ENCODE peak calls at places on chromosomes 3 and 15, in nine cellular contexts. One of them, this sample, is unnamed. For H3K27me3, the result is how much of the 10 kb centered on the place peaks cover.

GRCh38 chr3:114178770-114179368 is at the start of gene DRD3:
- DNase-seq in endothelial cell of umbilical vein: peak
- DNase-seq in heart right ventricle: no peak
- DNase-seq in pancreas: no peak
- DNase-seq in esophagus squamous epithelium: no peak
- DNase-seq in adipocyte: peak
- DNase-seq in uterus: no peak
- DNase-seq in AG04450: peak
- DNase-seq in WERI-Rb-1: no peak
- DNase-seq in this sample: no peak

GRCh38 chr3:23945903-23946751 is 1.0 kb downstream of the NR1D2 start:
- DNase-seq in WERI-Rb-1: peak
- DNase-seq in heart right ventricle: peak
- DNase-seq in adipocyte: peak
- DNase-seq in AG04450: peak
- DNase-seq in pancreas: peak
- DNase-seq in uterus: peak
- DNase-seq in endothelial cell of umbilical vein: peak
- DNase-seq in esophagus squamous epithelium: peak
- DNase-seq in this sample: peak

GRCh38 chr3:184314363-184314699 is at the start of gene EIF4G1:
- DNase-seq in heart right ventricle: peak
- DNase-seq in WERI-Rb-1: peak
- DNase-seq in adipocyte: peak
- DNase-seq in uterus: peak
- DNase-seq in endothelial cell of umbilical vein: peak
- DNase-seq in pancreas: peak
- DNase-seq in AG04450: peak
- DNase-seq in esophagus squamous epithelium: peak
- DNase-seq in this sample: peak

GRCh38 chr15:96410175-96411055 is 79.9 kb downstream of the NR2F2 start:
- DNase-seq in adipocyte: no peak
- DNase-seq in endothelial cell of umbilical vein: peak
- DNase-seq in heart right ventricle: no peak
- DNase-seq in esophagus squamous epithelium: no peak
- DNase-seq in WERI-Rb-1: no peak
- DNase-seq in uterus: no peak
- DNase-seq in AG04450: no peak
- DNase-seq in pancreas: no peak
- DNase-seq in this sample: no peak

GRCh38 chr3:8239718-8240698 is 261.6 kb upstream of the LMCD1 start:
- DNase-seq in adipocyte: peak
- DNase-seq in WERI-Rb-1: peak
- DNase-seq in endothelial cell of umbilical vein: peak
- DNase-seq in esophagus squamous epithelium: no peak
- DNase-seq in AG04450: peak
- DNase-seq in heart right ventricle: no peak
- DNase-seq in uterus: no peak
- DNase-seq in pancreas: no peak
- DNase-seq in this sample: no peak

GRCh38 chr15:43238691-43239131 is 17.9 kb upstream of the EPB42 start:
- DNase-seq in uterus: no peak
- DNase-seq in heart right ventricle: no peak
- DNase-seq in esophagus squamous epithelium: no peak
- DNase-seq in WERI-Rb-1: no peak
- DNase-seq in endothelial cell of umbilical vein: no peak
- DNase-seq in AG04450: no peak
- DNase-seq in adipocyte: no peak
- DNase-seq in pancreas: no peak
- DNase-seq in this sample: no peak

GRCh38 chr15:37767841-37768455 is 166.5 kb upstream of the TMCO5A start:
- DNase-seq in uterus: no peak
- DNase-seq in WERI-Rb-1: no peak
- DNase-seq in endothelial cell of umbilical vein: no peak
- DNase-seq in AG04450: no peak
- DNase-seq in pancreas: no peak
- DNase-seq in esophagus squamous epithelium: no peak
- DNase-seq in heart right ventricle: no peak
- DNase-seq in adipocyte: no peak
- DNase-seq in this sample: no peak

GRCh38 chr15:90071220-90071807 is 31.0 kb downstream of the IDH2 start:
- DNase-seq in adipocyte: peak
- DNase-seq in esophagus squamous epithelium: peak
- DNase-seq in uterus: peak
- DNase-seq in AG04450: peak
- DNase-seq in endothelial cell of umbilical vein: peak
- DNase-seq in heart right ventricle: peak
- DNase-seq in WERI-Rb-1: peak
- DNase-seq in pancreas: peak
- DNase-seq in this sample: peak

GRCh38 chr3:195583831-195584542 is at the start of gene APOD:
- DNase-seq in heart right ventricle: peak
- DNase-seq in pancreas: no peak
- DNase-seq in WERI-Rb-1: no peak
- DNase-seq in AG04450: no peak
- DNase-seq in uterus: peak
- DNase-seq in endothelial cell of umbilical vein: peak
- DNase-seq in esophagus squamous epithelium: no peak
- DNase-seq in adipocyte: peak
- DNase-seq in this sample: no peak

GRCh38 chr3:195580733-195581443 is 2.9 kb downstream of the APOD start:
- DNase-seq in AG04450: peak
- DNase-seq in endothelial cell of umbilical vein: no peak
- DNase-seq in esophagus squamous epithelium: no peak
- DNase-seq in WERI-Rb-1: no peak
- DNase-seq in adipocyte: peak
- DNase-seq in uterus: no peak
- DNase-seq in heart right ventricle: no peak
- DNase-seq in pancreas: no peak
- DNase-seq in this sample: no peak

GRCh38 chr3:195584543-195584870 is 767 bp upstream of the APOD start:
- DNase-seq in pancreas: no peak
- DNase-seq in heart right ventricle: no peak
- DNase-seq in esophagus squamous epithelium: no peak
- DNase-seq in adipocyte: no peak
- DNase-seq in AG04450: no peak
- DNase-seq in uterus: no peak
- DNase-seq in WERI-Rb-1: no peak
- DNase-seq in endothelial cell of umbilical vein: no peak
- DNase-seq in this sample: no peak

GRCh38 chr3:195579281-195579680 is 4.5 kb downstream of the APOD start:
- DNase-seq in esophagus squamous epithelium: no peak
- DNase-seq in endothelial cell of umbilical vein: no peak
- DNase-seq in WERI-Rb-1: no peak
- DNase-seq in pancreas: no peak
- DNase-seq in heart right ventricle: no peak
- DNase-seq in uterus: no peak
- DNase-seq in adipocyte: no peak
- DNase-seq in AG04450: no peak
- DNase-seq in this sample: no peak

GRCh38 chr3:195582947-195583346 is 793 bp downstream of the APOD start:
- DNase-seq in pancreas: no peak
- DNase-seq in adipocyte: no peak
- DNase-seq in WERI-Rb-1: no peak
- DNase-seq in AG04450: no peak
- DNase-seq in uterus: no peak
- DNase-seq in heart right ventricle: no peak
- DNase-seq in esophagus squamous epithelium: no peak
- DNase-seq in endothelial cell of umbilical vein: no peak
- DNase-seq in this sample: no peak
- H3K27me3 ChIP-seq in pancreas: under half
- H3K27me3 ChIP-seq in adipocyte: under half
- H3K27me3 ChIP-seq in WERI-Rb-1: under half
- H3K27me3 ChIP-seq in AG04450: under half
- H3K27me3 ChIP-seq in uterus: under half
- H3K27me3 ChIP-seq in heart right ventricle: under half
- H3K27me3 ChIP-seq in esophagus squamous epithelium: under half
- H3K27me3 ChIP-seq in endothelial cell of umbilical vein: under half
- H3K27me3 ChIP-seq in this sample: under half

DNA sequence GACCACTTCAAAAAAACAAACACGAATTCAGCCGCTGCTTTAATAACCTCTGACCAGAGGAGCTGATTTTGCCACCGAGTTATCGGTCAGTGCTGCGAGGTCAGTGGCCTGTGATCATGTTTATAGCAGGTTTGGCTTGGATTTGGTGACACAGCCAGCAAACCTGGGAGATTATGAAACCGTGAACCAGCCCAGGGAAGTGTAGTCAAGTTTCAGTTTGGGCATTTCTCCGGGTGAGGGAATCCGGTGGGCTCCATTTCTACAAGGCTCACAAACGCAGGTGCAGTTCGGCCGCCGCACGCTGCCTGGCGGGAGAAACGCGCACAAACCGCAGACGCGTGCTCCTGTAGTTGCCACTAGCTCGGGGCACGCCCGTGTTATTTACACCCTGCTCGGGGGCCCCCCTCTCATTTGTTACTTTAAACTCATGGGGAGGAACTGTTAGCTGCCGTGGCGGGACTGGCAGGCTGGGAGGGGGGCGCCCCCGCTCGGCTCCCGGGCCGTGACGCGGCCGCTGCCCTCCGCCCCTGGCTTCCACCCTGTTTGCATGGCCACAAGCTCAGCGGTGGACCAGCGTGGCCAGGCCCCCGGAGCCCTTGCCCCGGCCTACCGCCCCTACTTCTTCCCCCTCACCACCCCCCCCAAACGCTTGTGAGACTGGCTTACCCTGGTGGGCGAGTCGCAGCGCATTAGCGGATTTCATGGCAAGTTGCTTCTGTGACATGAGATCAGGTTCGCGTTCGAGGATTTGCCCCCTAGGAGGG is 13.6 kb upstream of the ONECUT1 start:
- DNase-seq in adipocyte: no peak
- DNase-seq in endothelial cell of umbilical vein: no peak
- DNase-seq in pancreas: peak
- DNase-seq in heart right ventricle: no peak
- DNase-seq in AG04450: no peak
- DNase-seq in uterus: no peak
- DNase-seq in esophagus squamous epithelium: no peak
- DNase-seq in WERI-Rb-1: no peak
- DNase-seq in this sample: no peak
- H3K27me3 ChIP-seq in adipocyte: half or more
- H3K27me3 ChIP-seq in endothelial cell of umbilical vein: half or more
- H3K27me3 ChIP-seq in pancreas: under half
- H3K27me3 ChIP-seq in heart right ventricle: half or more
- H3K27me3 ChIP-seq in AG04450: half or more
- H3K27me3 ChIP-seq in uterus: under half
- H3K27me3 ChIP-seq in esophagus squamous epithelium: under half
- H3K27me3 ChIP-seq in WERI-Rb-1: under half
- H3K27me3 ChIP-seq in this sample: under half

GRCh38 chr15:69999392-70000085 is 98.2 kb downstream of the TLE3 start:
- DNase-seq in pancreas: no peak
- DNase-seq in endothelial cell of umbilical vein: no peak
- DNase-seq in AG04450: no peak
- DNase-seq in heart right ventricle: no peak
- DNase-seq in WERI-Rb-1: peak
- DNase-seq in adipocyte: no peak
- DNase-seq in uterus: no peak
- DNase-seq in esophagus squamous epithelium: no peak
- DNase-seq in this sample: no peak

GRCh38 chr15:70002897-70003296 is 94.8 kb downstream of the TLE3 start:
- DNase-seq in endothelial cell of umbilical vein: no peak
- DNase-seq in AG04450: no peak
- DNase-seq in esophagus squamous epithelium: no peak
- DNase-seq in heart right ventricle: no peak
- DNase-seq in uterus: no peak
- DNase-seq in pancreas: no peak
- DNase-seq in WERI-Rb-1: no peak
- DNase-seq in adipocyte: no peak
- DNase-seq in this sample: no peak

GRCh38 chr15:69998541-69999391 is 99.0 kb downstream of the TLE3 start:
- DNase-seq in pancreas: no peak
- DNase-seq in adipocyte: no peak
- DNase-seq in WERI-Rb-1: no peak
- DNase-seq in uterus: no peak
- DNase-seq in heart right ventricle: no peak
- DNase-seq in AG04450: no peak
- DNase-seq in esophagus squamous epithelium: no peak
- DNase-seq in endothelial cell of umbilical vein: no peak
- DNase-seq in this sample: no peak

GRCh38 chr15:70004826-70005225 is 92.9 kb downstream of the TLE3 start:
- DNase-seq in uterus: no peak
- DNase-seq in heart right ventricle: no peak
- DNase-seq in endothelial cell of umbilical vein: no peak
- DNase-seq in esophagus squamous epithelium: no peak
- DNase-seq in adipocyte: no peak
- DNase-seq in AG04450: no peak
- DNase-seq in WERI-Rb-1: no peak
- DNase-seq in pancreas: no peak
- DNase-seq in this sample: no peak

GRCh38 chr15:70001859-70002258 is 95.9 kb downstream of the TLE3 start:
- DNase-seq in adipocyte: no peak
- DNase-seq in esophagus squamous epithelium: no peak
- DNase-seq in heart right ventricle: no peak
- DNase-seq in uterus: no peak
- DNase-seq in WERI-Rb-1: no peak
- DNase-seq in endothelial cell of umbilical vein: no peak
- DNase-seq in pancreas: no peak
- DNase-seq in AG04450: no peak
- DNase-seq in this sample: no peak
- H3K27me3 ChIP-seq in adipocyte: under half
- H3K27me3 ChIP-seq in esophagus squamous epithelium: under half
- H3K27me3 ChIP-seq in heart right ventricle: under half
- H3K27me3 ChIP-seq in uterus: under half
- H3K27me3 ChIP-seq in WERI-Rb-1: under half
- H3K27me3 ChIP-seq in endothelial cell of umbilical vein: under half
- H3K27me3 ChIP-seq in pancreas: under half
- H3K27me3 ChIP-seq in AG04450: under half
- H3K27me3 ChIP-seq in this sample: under half

GRCh38 chr15:60325905-60326304 is 71.9 kb downstream of the ANXA2 start:
- DNase-seq in AG04450: no peak
- DNase-seq in uterus: no peak
- DNase-seq in esophagus squamous epithelium: no peak
- DNase-seq in heart right ventricle: no peak
- DNase-seq in adipocyte: no peak
- DNase-seq in WERI-Rb-1: no peak
- DNase-seq in pancreas: no peak
- DNase-seq in endothelial cell of umbilical vein: no peak
- DNase-seq in this sample: no peak

GRCh38 chr15:60328852-60329443 is 68.8 kb downstream of the ANXA2 start:
- DNase-seq in adipocyte: peak
- DNase-seq in AG04450: no peak
- DNase-seq in WERI-Rb-1: no peak
- DNase-seq in uterus: no peak
- DNase-seq in endothelial cell of umbilical vein: peak
- DNase-seq in esophagus squamous epithelium: no peak
- DNase-seq in heart right ventricle: no peak
- DNase-seq in pancreas: no peak
- DNase-seq in this sample: no peak

GRCh38 chr15:60324706-60325438 is 72.9 kb downstream of the ANXA2 start:
- DNase-seq in heart right ventricle: no peak
- DNase-seq in pancreas: no peak
- DNase-seq in uterus: no peak
- DNase-seq in esophagus squamous epithelium: no peak
- DNase-seq in endothelial cell of umbilical vein: no peak
- DNase-seq in adipocyte: no peak
- DNase-seq in WERI-Rb-1: no peak
- DNase-seq in AG04450: no peak
- DNase-seq in this sample: no peak

GRCh38 chr15:60326824-60327654 is 70.7 kb downstream of the ANXA2 start:
- DNase-seq in AG04450: peak
- DNase-seq in heart right ventricle: no peak
- DNase-seq in endothelial cell of umbilical vein: peak
- DNase-seq in uterus: no peak
- DNase-seq in WERI-Rb-1: peak
- DNase-seq in pancreas: no peak
- DNase-seq in adipocyte: peak
- DNase-seq in esophagus squamous epithelium: no peak
- DNase-seq in this sample: no peak

GRCh38 chr15:60326343-60326742 is 71.4 kb downstream of the ANXA2 start:
- DNase-seq in endothelial cell of umbilical vein: no peak
- DNase-seq in esophagus squamous epithelium: no peak
- DNase-seq in adipocyte: no peak
- DNase-seq in heart right ventricle: no peak
- DNase-seq in pancreas: no peak
- DNase-seq in WERI-Rb-1: no peak
- DNase-seq in uterus: no peak
- DNase-seq in AG04450: no peak
- DNase-seq in this sample: no peak
- H3K27me3 ChIP-seq in endothelial cell of umbilical vein: half or more
- H3K27me3 ChIP-seq in esophagus squamous epithelium: under half
- H3K27me3 ChIP-seq in adipocyte: under half
- H3K27me3 ChIP-seq in heart right ventricle: half or more
- H3K27me3 ChIP-seq in pancreas: under half
- H3K27me3 ChIP-seq in WERI-Rb-1: under half
- H3K27me3 ChIP-seq in uterus: under half
- H3K27me3 ChIP-seq in AG04450: under half
- H3K27me3 ChIP-seq in this sample: under half